ENCODE peak calls at places on chromosomes 12 and 14, in five cellular contexts. One of them, this sample, is unnamed. For H3K36me3, the result is how much of the 10 kb centered on the place peaks cover.

GRCh38 chr14:70094106-70094505 is 94.6 kb downstream of the SLC8A3 start:
- DNase-seq in ovary: no peak
- DNase-seq in pancreas: no peak
- DNase-seq in ascending aorta: no peak
- DNase-seq in HepG2: no peak
- DNase-seq in this sample: no peak

GRCh38 chr14:23123419-23123818 is 4.4 kb upstream of the CEBPE start:
- DNase-seq in ovary: peak
- DNase-seq in pancreas: peak
- DNase-seq in ascending aorta: no peak
- DNase-seq in HepG2: no peak
- DNase-seq in this sample: peak

GRCh38 chr12:3456809-3457208 is 34.2 kb upstream of the PRMT8 start:
- DNase-seq in ovary: no peak
- DNase-seq in pancreas: peak
- DNase-seq in ascending aorta: no peak
- DNase-seq in HepG2: peak
- DNase-seq in this sample: no peak

GRCh38 chr14:35221462-35221861 is 70.7 kb upstream of the PSMA6 start:
- DNase-seq in ovary: no peak
- DNase-seq in pancreas: no peak
- DNase-seq in ascending aorta: no peak
- DNase-seq in HepG2: no peak
- DNase-seq in this sample: no peak

GRCh38 chr12:53071591-53072551 is 7.3 kb downstream of the SPRYD3 start:
- DNase-seq in ovary: peak
- DNase-seq in pancreas: peak
- DNase-seq in ascending aorta: no peak
- DNase-seq in HepG2: no peak
- DNase-seq in this sample: peak

GRCh38 chr14:29709490-29709889 is 218.2 kb downstream of the PRKD1 start:
- DNase-seq in ovary: no peak
- DNase-seq in pancreas: no peak
- DNase-seq in ascending aorta: no peak
- DNase-seq in HepG2: no peak
- DNase-seq in this sample: no peak

GRCh38 chr14:100605706-100606686 is 18.8 kb upstream of the BEGAIN start:
- DNase-seq in ovary: peak
- DNase-seq in pancreas: no peak
- DNase-seq in ascending aorta: no peak
- DNase-seq in HepG2: no peak
- DNase-seq in this sample: no peak

GRCh38 chr12:51837286-51837685 is 11.2 kb downstream of the FIGNL2 start:
- DNase-seq in ovary: no peak
- DNase-seq in pancreas: no peak
- DNase-seq in ascending aorta: no peak
- DNase-seq in HepG2: no peak
- DNase-seq in this sample: no peak

GRCh38 chr12:56474389-56474788 is 6.0 kb downstream of the SPRYD4 start:
- DNase-seq in ovary: no peak
- DNase-seq in pancreas: no peak
- DNase-seq in ascending aorta: no peak
- DNase-seq in HepG2: no peak
- DNase-seq in this sample: no peak

GRCh38 chr14:68792830-68793733 is at the start of gene ZFP36L1:
- DNase-seq in ovary: peak
- DNase-seq in pancreas: peak
- DNase-seq in ascending aorta: peak
- DNase-seq in HepG2: peak
- DNase-seq in this sample: peak

GRCh38 chr14:54687750-54688119 is 120.8 kb downstream of the SAMD4A start:
- DNase-seq in ovary: no peak
- DNase-seq in pancreas: no peak
- DNase-seq in ascending aorta: no peak
- DNase-seq in HepG2: no peak
- DNase-seq in this sample: peak

GRCh38 chr14:104009297-104009696 is 67.0 kb upstream of the RD3L start:
- DNase-seq in ovary: no peak
- DNase-seq in pancreas: no peak
- DNase-seq in ascending aorta: no peak
- DNase-seq in HepG2: no peak
- DNase-seq in this sample: no peak

GRCh38 chr12:24839268-24839791 is 109.6 kb downstream of the BCAT1 start:
- DNase-seq in ovary: no peak
- DNase-seq in pancreas: no peak
- DNase-seq in ascending aorta: no peak
- DNase-seq in HepG2: no peak
- DNase-seq in this sample: no peak

GRCh38 chr14:68442828-68443460 is 349.9 kb downstream of the ZFP36L1 start:
- DNase-seq in ovary: no peak
- DNase-seq in pancreas: no peak
- DNase-seq in ascending aorta: no peak
- DNase-seq in HepG2: no peak
- DNase-seq in this sample: no peak

GRCh38 chr12:115598827-115599226 is 678.7 kb downstream of the MED13L start:
- DNase-seq in ovary: no peak
- DNase-seq in pancreas: no peak
- DNase-seq in ascending aorta: no peak
- DNase-seq in HepG2: no peak
- DNase-seq in this sample: no peak

GRCh38 chr14:52400846-52401245 is 86.7 kb downstream of the PTGER2 start:
- DNase-seq in ovary: no peak
- DNase-seq in pancreas: no peak
- DNase-seq in ascending aorta: no peak
- DNase-seq in HepG2: no peak
- DNase-seq in this sample: no peak

GRCh38 chr14:92309968-92310367 is 13.0 kb upstream of the SLC24A4 start:
- DNase-seq in ovary: no peak
- DNase-seq in pancreas: no peak
- DNase-seq in ascending aorta: no peak
- DNase-seq in HepG2: no peak
- DNase-seq in this sample: no peak

GRCh38 chr12:75764091-75764490 is 252.7 kb upstream of the KRR1 start:
- DNase-seq in ovary: no peak
- DNase-seq in pancreas: no peak
- DNase-seq in ascending aorta: no peak
- DNase-seq in HepG2: no peak
- DNase-seq in this sample: no peak

GRCh38 chr12:50344775-50345174 is 51.6 kb downstream of the FAM186A start:
- DNase-seq in ovary: no peak
- DNase-seq in pancreas: no peak
- DNase-seq in ascending aorta: no peak
- DNase-seq in HepG2: no peak
- DNase-seq in this sample: no peak

DNA sequence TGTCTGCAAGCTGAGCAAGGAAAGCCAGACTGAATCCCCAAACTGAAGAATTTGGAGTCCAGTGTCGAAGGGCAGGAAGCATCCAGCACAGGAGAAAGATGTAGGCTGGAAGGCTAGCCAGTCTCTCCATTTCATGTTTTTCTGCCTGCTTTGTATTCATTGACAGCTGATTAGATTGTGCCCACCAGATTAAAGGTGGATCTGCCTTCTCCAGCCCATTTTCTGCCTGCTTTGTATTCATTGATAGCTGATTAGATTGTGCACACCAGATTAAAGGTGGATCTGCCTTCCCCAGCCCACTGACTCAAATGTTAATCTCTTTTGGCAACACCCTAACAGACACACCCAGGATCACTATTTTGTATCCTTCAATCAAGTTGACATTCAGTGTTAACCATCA is 85.3 kb downstream of the PLBD1 start:
- DNase-seq in ovary: no peak
- DNase-seq in pancreas: no peak
- DNase-seq in ascending aorta: no peak
- DNase-seq in HepG2: no peak
- DNase-seq in this sample: no peak
- H3K36me3 ChIP-seq in ovary: under half
- H3K36me3 ChIP-seq in pancreas: under half
- H3K36me3 ChIP-seq in ascending aorta: half or more
- H3K36me3 ChIP-seq in HepG2: under half
- H3K36me3 ChIP-seq in this sample: under half

GRCh38 chr12:108647936-108648287 is 14.2 kb upstream of the SELPLG start:
- DNase-seq in ovary: no peak
- DNase-seq in pancreas: no peak
- DNase-seq in ascending aorta: no peak
- DNase-seq in HepG2: no peak
- DNase-seq in this sample: no peak
- H3K36me3 ChIP-seq in ovary: under half
- H3K36me3 ChIP-seq in pancreas: under half
- H3K36me3 ChIP-seq in ascending aorta: half or more
- H3K36me3 ChIP-seq in HepG2: under half
- H3K36me3 ChIP-seq in this sample: under half

DNA sequence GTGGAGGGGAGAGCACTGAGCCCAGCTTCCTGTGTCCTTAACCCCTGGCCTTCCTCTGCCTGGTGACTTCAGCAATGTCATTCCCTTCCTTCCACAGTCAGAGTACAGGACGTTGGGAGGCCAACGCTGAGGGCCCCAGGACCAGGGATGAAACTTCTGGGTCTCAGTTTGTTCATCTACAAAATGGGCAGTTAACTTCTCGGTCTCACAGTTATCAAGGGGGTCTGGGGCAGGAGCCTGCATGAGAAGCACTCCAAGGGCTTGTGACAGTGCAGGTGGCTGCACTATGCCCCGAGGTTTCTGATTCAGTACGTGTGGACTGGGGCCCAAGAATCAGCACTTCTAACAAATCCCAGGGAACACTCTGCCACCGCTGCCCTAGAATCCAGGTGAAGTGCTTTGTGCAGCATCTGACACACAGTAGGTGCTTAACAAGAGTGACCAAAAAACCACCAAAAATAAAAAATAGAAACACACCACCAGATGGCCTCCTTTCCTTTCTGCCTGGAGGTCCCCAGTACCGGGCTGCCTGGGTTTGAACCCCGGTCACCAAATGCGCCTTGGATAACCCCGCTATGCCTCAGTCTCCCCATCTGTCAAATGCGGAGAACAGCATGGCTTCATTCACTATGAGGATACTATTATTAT is 80.4 kb downstream of the RFLNA start:
- DNase-seq in ovary: no peak
- DNase-seq in pancreas: no peak
- DNase-seq in ascending aorta: no peak
- DNase-seq in HepG2: no peak
- DNase-seq in this sample: no peak
- H3K36me3 ChIP-seq in ovary: under half
- H3K36me3 ChIP-seq in pancreas: half or more
- H3K36me3 ChIP-seq in ascending aorta: half or more
- H3K36me3 ChIP-seq in HepG2: under half
- H3K36me3 ChIP-seq in this sample: half or more

GRCh38 chr14:72958548-72958947 is 32.3 kb downstream of the DCAF4 start:
- DNase-seq in ovary: no peak
- DNase-seq in pancreas: no peak
- DNase-seq in ascending aorta: no peak
- DNase-seq in HepG2: no peak
- DNase-seq in this sample: no peak
- H3K36me3 ChIP-seq in ovary: under half
- H3K36me3 ChIP-seq in pancreas: under half
- H3K36me3 ChIP-seq in ascending aorta: half or more
- H3K36me3 ChIP-seq in HepG2: under half
- H3K36me3 ChIP-seq in this sample: half or more

DNA sequence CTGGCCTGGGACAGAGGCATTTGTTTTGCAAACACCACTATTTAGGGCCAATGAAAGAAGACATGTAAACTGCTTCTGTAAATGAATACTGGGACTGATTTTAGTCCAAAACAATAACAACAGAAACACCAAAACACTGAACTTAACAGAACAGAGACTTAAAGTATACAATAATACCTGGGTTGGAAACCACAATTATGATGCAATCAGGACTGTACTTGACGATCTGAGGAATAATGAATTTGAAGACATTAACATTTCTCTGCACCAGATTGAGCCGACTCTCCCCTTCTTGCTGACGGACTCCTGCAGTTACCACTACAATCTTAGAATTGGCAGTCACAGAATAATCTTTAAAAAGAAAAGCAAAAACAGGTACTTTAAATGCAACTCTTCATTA is 13.9 kb downstream of the LDHB start:
- DNase-seq in ovary: no peak
- DNase-seq in pancreas: no peak
- DNase-seq in ascending aorta: no peak
- DNase-seq in HepG2: no peak
- DNase-seq in this sample: no peak
- H3K36me3 ChIP-seq in ovary: under half
- H3K36me3 ChIP-seq in pancreas: under half
- H3K36me3 ChIP-seq in ascending aorta: half or more
- H3K36me3 ChIP-seq in HepG2: under half
- H3K36me3 ChIP-seq in this sample: under half

DNA sequence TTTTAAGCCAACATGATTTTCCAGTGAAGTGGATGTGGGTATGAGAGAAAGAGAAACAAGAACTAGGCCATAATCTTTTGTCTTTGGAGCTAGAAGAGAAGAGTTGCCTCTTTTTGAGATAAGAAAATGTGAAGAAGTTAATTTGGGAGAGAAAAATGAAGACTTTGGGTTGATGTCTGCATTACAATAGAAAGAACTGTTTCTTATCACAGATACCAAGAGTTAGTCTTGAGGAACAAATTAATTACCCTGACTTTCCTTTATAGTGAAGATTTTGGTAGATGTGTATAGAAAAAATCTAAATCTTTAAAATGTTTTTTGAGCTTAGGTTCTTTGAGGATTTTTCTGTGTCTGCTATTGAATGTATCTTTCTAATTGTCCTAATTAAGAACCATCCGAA is 4.2 kb downstream of the A2M start:
- DNase-seq in ovary: no peak
- DNase-seq in pancreas: no peak
- DNase-seq in ascending aorta: no peak
- DNase-seq in HepG2: no peak
- DNase-seq in this sample: no peak
- H3K36me3 ChIP-seq in ovary: under half
- H3K36me3 ChIP-seq in pancreas: under half
- H3K36me3 ChIP-seq in ascending aorta: half or more
- H3K36me3 ChIP-seq in HepG2: under half
- H3K36me3 ChIP-seq in this sample: half or more